ENCODE peak calls at places on chromosomes 3 and 15, in seven cellular contexts. One of them, this sample, is unnamed.

GRCh38 chr15:39127925-39128617 is 452.8 kb upstream of the THBS1 start:
- DNase-seq in left ventricle myocardium superior: no peak
- DNase-seq in stimulated activated CD8-positive, alpha-beta memory T cell treated with anti-CD3 and anti-CD28 coated beads, Interleukin-4, amount 100 ng/mL, for 24 hours: no peak
- DNase-seq in lower leg skin: no peak
- DNase-seq in hypothalamus: no peak
- DNase-seq in IMR-90: peak
- DNase-seq in GM06990: no peak
- DNase-seq in this sample: no peak

GRCh38 chr3:72482589-72483249 is 365.5 kb downstream of the SHQ1 start:
- DNase-seq in left ventricle myocardium superior: peak
- DNase-seq in stimulated activated CD8-positive, alpha-beta memory T cell treated with anti-CD3 and anti-CD28 coated beads, Interleukin-4, amount 100 ng/mL, for 24 hours: peak
- DNase-seq in lower leg skin: peak
- DNase-seq in hypothalamus: no peak
- DNase-seq in IMR-90: peak
- DNase-seq in GM06990: peak
- DNase-seq in this sample: peak

GRCh38 chr3:10810376-10810775 is 5.7 kb upstream of the SLC6A11 start:
- DNase-seq in left ventricle myocardium superior: no peak
- DNase-seq in stimulated activated CD8-positive, alpha-beta memory T cell treated with anti-CD3 and anti-CD28 coated beads, Interleukin-4, amount 100 ng/mL, for 24 hours: no peak
- DNase-seq in lower leg skin: no peak
- DNase-seq in hypothalamus: no peak
- DNase-seq in IMR-90: no peak
- DNase-seq in GM06990: no peak
- DNase-seq in this sample: no peak

GRCh38 chr3:65497846-65498245 is 540.9 kb downstream of the MAGI1 start:
- DNase-seq in left ventricle myocardium superior: no peak
- DNase-seq in stimulated activated CD8-positive, alpha-beta memory T cell treated with anti-CD3 and anti-CD28 coated beads, Interleukin-4, amount 100 ng/mL, for 24 hours: no peak
- DNase-seq in lower leg skin: no peak
- DNase-seq in hypothalamus: no peak
- DNase-seq in IMR-90: no peak
- DNase-seq in GM06990: no peak
- DNase-seq in this sample: no peak

GRCh38 chr3:49133226-49133951 is 539 bp upstream of the LAMB2 start:
- DNase-seq in left ventricle myocardium superior: peak
- DNase-seq in stimulated activated CD8-positive, alpha-beta memory T cell treated with anti-CD3 and anti-CD28 coated beads, Interleukin-4, amount 100 ng/mL, for 24 hours: no peak
- DNase-seq in lower leg skin: peak
- DNase-seq in hypothalamus: peak
- DNase-seq in IMR-90: peak
- DNase-seq in GM06990: no peak
- DNase-seq in this sample: peak

GRCh38 chr3:151467069-151467468 is 6.2 kb upstream of the IGSF10 start:
- DNase-seq in left ventricle myocardium superior: no peak
- DNase-seq in stimulated activated CD8-positive, alpha-beta memory T cell treated with anti-CD3 and anti-CD28 coated beads, Interleukin-4, amount 100 ng/mL, for 24 hours: no peak
- DNase-seq in lower leg skin: no peak
- DNase-seq in hypothalamus: no peak
- DNase-seq in IMR-90: no peak
- DNase-seq in GM06990: no peak
- DNase-seq in this sample: no peak

GRCh38 chr3:171380711-171381435 is 79.3 kb downstream of the TNIK start:
- DNase-seq in left ventricle myocardium superior: no peak
- DNase-seq in stimulated activated CD8-positive, alpha-beta memory T cell treated with anti-CD3 and anti-CD28 coated beads, Interleukin-4, amount 100 ng/mL, for 24 hours: no peak
- DNase-seq in lower leg skin: no peak
- DNase-seq in hypothalamus: no peak
- DNase-seq in IMR-90: no peak
- DNase-seq in GM06990: no peak
- DNase-seq in this sample: no peak

GRCh38 chr3:106013971-106014370 is 145.2 kb upstream of the CBLB start:
- DNase-seq in left ventricle myocardium superior: no peak
- DNase-seq in stimulated activated CD8-positive, alpha-beta memory T cell treated with anti-CD3 and anti-CD28 coated beads, Interleukin-4, amount 100 ng/mL, for 24 hours: no peak
- DNase-seq in lower leg skin: peak
- DNase-seq in hypothalamus: no peak
- DNase-seq in IMR-90: peak
- DNase-seq in GM06990: no peak
- DNase-seq in this sample: no peak

GRCh38 chr15:51907136-51907862 is 64.3 kb downstream of the LEO1 start:
- DNase-seq in left ventricle myocardium superior: no peak
- DNase-seq in stimulated activated CD8-positive, alpha-beta memory T cell treated with anti-CD3 and anti-CD28 coated beads, Interleukin-4, amount 100 ng/mL, for 24 hours: no peak
- DNase-seq in lower leg skin: no peak
- DNase-seq in hypothalamus: no peak
- DNase-seq in IMR-90: peak
- DNase-seq in GM06990: no peak
- DNase-seq in this sample: no peak

GRCh38 chr3:147038456-147038855 is 367.9 kb downstream of the ZIC4 start:
- DNase-seq in left ventricle myocardium superior: no peak
- DNase-seq in stimulated activated CD8-positive, alpha-beta memory T cell treated with anti-CD3 and anti-CD28 coated beads, Interleukin-4, amount 100 ng/mL, for 24 hours: no peak
- DNase-seq in lower leg skin: no peak
- DNase-seq in hypothalamus: no peak
- DNase-seq in IMR-90: no peak
- DNase-seq in GM06990: no peak
- DNase-seq in this sample: no peak

GRCh38 chr3:56915969-56916586 is 114.3 kb upstream of the ARHGEF3 start:
- DNase-seq in left ventricle myocardium superior: peak
- DNase-seq in stimulated activated CD8-positive, alpha-beta memory T cell treated with anti-CD3 and anti-CD28 coated beads, Interleukin-4, amount 100 ng/mL, for 24 hours: peak
- DNase-seq in lower leg skin: no peak
- DNase-seq in hypothalamus: no peak
- DNase-seq in IMR-90: no peak
- DNase-seq in GM06990: peak
- DNase-seq in this sample: peak

GRCh38 chr15:39447881-39448280 is 133.0 kb upstream of the THBS1 start:
- DNase-seq in left ventricle myocardium superior: no peak
- DNase-seq in stimulated activated CD8-positive, alpha-beta memory T cell treated with anti-CD3 and anti-CD28 coated beads, Interleukin-4, amount 100 ng/mL, for 24 hours: no peak
- DNase-seq in lower leg skin: no peak
- DNase-seq in hypothalamus: no peak
- DNase-seq in IMR-90: no peak
- DNase-seq in GM06990: no peak
- DNase-seq in this sample: no peak

GRCh38 chr3:5019411-5020261 is 40.4 kb downstream of the BHLHE40 start:
- DNase-seq in left ventricle myocardium superior: no peak
- DNase-seq in stimulated activated CD8-positive, alpha-beta memory T cell treated with anti-CD3 and anti-CD28 coated beads, Interleukin-4, amount 100 ng/mL, for 24 hours: peak
- DNase-seq in lower leg skin: peak
- DNase-seq in hypothalamus: no peak
- DNase-seq in IMR-90: no peak
- DNase-seq in GM06990: no peak
- DNase-seq in this sample: no peak

GRCh38 chr15:41581110-41581509 is 22.1 kb downstream of the TYRO3 start:
- DNase-seq in left ventricle myocardium superior: no peak
- DNase-seq in stimulated activated CD8-positive, alpha-beta memory T cell treated with anti-CD3 and anti-CD28 coated beads, Interleukin-4, amount 100 ng/mL, for 24 hours: no peak
- DNase-seq in lower leg skin: no peak
- DNase-seq in hypothalamus: no peak
- DNase-seq in IMR-90: no peak
- DNase-seq in GM06990: no peak
- DNase-seq in this sample: no peak

GRCh38 chr3:148146947-148147346 is 550.8 kb upstream of the AGTR1 start:
- DNase-seq in left ventricle myocardium superior: no peak
- DNase-seq in stimulated activated CD8-positive, alpha-beta memory T cell treated with anti-CD3 and anti-CD28 coated beads, Interleukin-4, amount 100 ng/mL, for 24 hours: no peak
- DNase-seq in lower leg skin: no peak
- DNase-seq in hypothalamus: no peak
- DNase-seq in IMR-90: peak
- DNase-seq in GM06990: no peak
- DNase-seq in this sample: no peak

GRCh38 chr3:5051772-5052171 is 70.3 kb upstream of the ARL8B start:
- DNase-seq in left ventricle myocardium superior: no peak
- DNase-seq in stimulated activated CD8-positive, alpha-beta memory T cell treated with anti-CD3 and anti-CD28 coated beads, Interleukin-4, amount 100 ng/mL, for 24 hours: no peak
- DNase-seq in lower leg skin: no peak
- DNase-seq in hypothalamus: no peak
- DNase-seq in IMR-90: no peak
- DNase-seq in GM06990: no peak
- DNase-seq in this sample: no peak

GRCh38 chr3:133595341-133595740 is 21.9 kb downstream of the CDV3 start:
- DNase-seq in left ventricle myocardium superior: no peak
- DNase-seq in stimulated activated CD8-positive, alpha-beta memory T cell treated with anti-CD3 and anti-CD28 coated beads, Interleukin-4, amount 100 ng/mL, for 24 hours: peak
- DNase-seq in lower leg skin: no peak
- DNase-seq in hypothalamus: no peak
- DNase-seq in IMR-90: peak
- DNase-seq in GM06990: no peak
- DNase-seq in this sample: no peak

GRCh38 chr3:18546632-18547031 is 121.5 kb upstream of the SATB1 start:
- DNase-seq in left ventricle myocardium superior: no peak
- DNase-seq in stimulated activated CD8-positive, alpha-beta memory T cell treated with anti-CD3 and anti-CD28 coated beads, Interleukin-4, amount 100 ng/mL, for 24 hours: no peak
- DNase-seq in lower leg skin: no peak
- DNase-seq in hypothalamus: no peak
- DNase-seq in IMR-90: no peak
- DNase-seq in GM06990: no peak
- DNase-seq in this sample: no peak

GRCh38 chr15:75842722-75843617 is at the start of gene UBE2Q2:
- DNase-seq in left ventricle myocardium superior: peak
- DNase-seq in stimulated activated CD8-positive, alpha-beta memory T cell treated with anti-CD3 and anti-CD28 coated beads, Interleukin-4, amount 100 ng/mL, for 24 hours: peak
- DNase-seq in lower leg skin: peak
- DNase-seq in hypothalamus: no peak
- DNase-seq in IMR-90: peak
- DNase-seq in GM06990: peak
- DNase-seq in this sample: peak

GRCh38 chr15:28123408-28124023 is 24.4 kb upstream of the OCA2 start:
- DNase-seq in left ventricle myocardium superior: peak
- DNase-seq in stimulated activated CD8-positive, alpha-beta memory T cell treated with anti-CD3 and anti-CD28 coated beads, Interleukin-4, amount 100 ng/mL, for 24 hours: peak
- DNase-seq in lower leg skin: peak
- DNase-seq in hypothalamus: peak
- DNase-seq in IMR-90: peak
- DNase-seq in GM06990: no peak
- DNase-seq in this sample: peak

GRCh38 chr3:61358364-61358763 is 107.1 kb upstream of the FHIT start:
- DNase-seq in left ventricle myocardium superior: peak
- DNase-seq in stimulated activated CD8-positive, alpha-beta memory T cell treated with anti-CD3 and anti-CD28 coated beads, Interleukin-4, amount 100 ng/mL, for 24 hours: no peak
- DNase-seq in lower leg skin: peak
- DNase-seq in hypothalamus: peak
- DNase-seq in IMR-90: no peak
- DNase-seq in GM06990: peak
- DNase-seq in this sample: peak

GRCh38 chr3:141421186-141421585 is 52.9 kb downstream of the ZBTB38 start:
- DNase-seq in left ventricle myocardium superior: no peak
- DNase-seq in stimulated activated CD8-positive, alpha-beta memory T cell treated with anti-CD3 and anti-CD28 coated beads, Interleukin-4, amount 100 ng/mL, for 24 hours: no peak
- DNase-seq in lower leg skin: no peak
- DNase-seq in hypothalamus: no peak
- DNase-seq in IMR-90: no peak
- DNase-seq in GM06990: no peak
- DNase-seq in this sample: no peak

GRCh38 chr3:149603126-149604074 is 54.4 kb downstream of the WWTR1 start:
- DNase-seq in left ventricle myocardium superior: no peak
- DNase-seq in stimulated activated CD8-positive, alpha-beta memory T cell treated with anti-CD3 and anti-CD28 coated beads, Interleukin-4, amount 100 ng/mL, for 24 hours: no peak
- DNase-seq in lower leg skin: no peak
- DNase-seq in hypothalamus: no peak
- DNase-seq in IMR-90: peak
- DNase-seq in GM06990: no peak
- DNase-seq in this sample: no peak

GRCh38 chr15:50627351-50628055 is 59.1 kb downstream of the TRPM7 start:
- DNase-seq in left ventricle myocardium superior: no peak
- DNase-seq in stimulated activated CD8-positive, alpha-beta memory T cell treated with anti-CD3 and anti-CD28 coated beads, Interleukin-4, amount 100 ng/mL, for 24 hours: no peak
- DNase-seq in lower leg skin: no peak
- DNase-seq in hypothalamus: no peak
- DNase-seq in IMR-90: peak
- DNase-seq in GM06990: no peak
- DNase-seq in this sample: no peak

GRCh38 chr3:111971533-111971932 is 7.3 kb upstream of the ABHD10 start:
- DNase-seq in left ventricle myocardium superior: peak
- DNase-seq in stimulated activated CD8-positive, alpha-beta memory T cell treated with anti-CD3 and anti-CD28 coated beads, Interleukin-4, amount 100 ng/mL, for 24 hours: no peak
- DNase-seq in lower leg skin: no peak
- DNase-seq in hypothalamus: no peak
- DNase-seq in IMR-90: no peak
- DNase-seq in GM06990: no peak
- DNase-seq in this sample: no peak